ENCODE peak calls at places on chromosomes 4 and X, in eight cellular contexts. One of them, this sample, is unnamed.

GRCh38 chrX:10387011-10387410 is 230.2 kb downstream of the CLCN4 start:
- DNase-seq in mesenchymal stem cell: peak
- DNase-seq in GDM1: no peak
- DNase-seq in NCI-H1092: no peak
- DNase-seq in GM04504: no peak
- DNase-seq in lower lobe of right lung: no peak
- DNase-seq in AML-193: no peak
- DNase-seq in activated CD8-positive, alpha-beta memory T cell treated with anti-CD3 and anti-CD28 coated beads for 48 hours: no peak
- DNase-seq in this sample: no peak

GRCh38 chr4:104345598-104346242 is 149.0 kb downstream of the CXXC4 start:
- DNase-seq in mesenchymal stem cell: no peak
- DNase-seq in GDM1: no peak
- DNase-seq in NCI-H1092: no peak
- DNase-seq in GM04504: no peak
- DNase-seq in lower lobe of right lung: no peak
- DNase-seq in AML-193: no peak
- DNase-seq in activated CD8-positive, alpha-beta memory T cell treated with anti-CD3 and anti-CD28 coated beads for 48 hours: no peak
- DNase-seq in this sample: no peak

GRCh38 chrX:65601530-65602281 is 65.7 kb upstream of the MSN start:
- DNase-seq in mesenchymal stem cell: peak
- DNase-seq in GDM1: peak
- DNase-seq in NCI-H1092: peak
- DNase-seq in GM04504: peak
- DNase-seq in lower lobe of right lung: peak
- DNase-seq in AML-193: peak
- DNase-seq in activated CD8-positive, alpha-beta memory T cell treated with anti-CD3 and anti-CD28 coated beads for 48 hours: no peak
- DNase-seq in this sample: peak

GRCh38 chrX:119407681-119408080 is 8.5 kb downstream of the SLC25A43 start:
- DNase-seq in mesenchymal stem cell: no peak
- DNase-seq in GDM1: no peak
- DNase-seq in NCI-H1092: no peak
- DNase-seq in GM04504: no peak
- DNase-seq in lower lobe of right lung: no peak
- DNase-seq in AML-193: no peak
- DNase-seq in activated CD8-positive, alpha-beta memory T cell treated with anti-CD3 and anti-CD28 coated beads for 48 hours: no peak
- DNase-seq in this sample: no peak

GRCh38 chr4:89800012-89800516 is 36.9 kb downstream of the SNCA start:
- DNase-seq in mesenchymal stem cell: peak
- DNase-seq in GDM1: no peak
- DNase-seq in NCI-H1092: no peak
- DNase-seq in GM04504: no peak
- DNase-seq in lower lobe of right lung: no peak
- DNase-seq in AML-193: no peak
- DNase-seq in activated CD8-positive, alpha-beta memory T cell treated with anti-CD3 and anti-CD28 coated beads for 48 hours: no peak
- DNase-seq in this sample: no peak

GRCh38 chr4:3732076-3733028 is 33.8 kb upstream of the ADRA2C start:
- DNase-seq in mesenchymal stem cell: no peak
- DNase-seq in GDM1: no peak
- DNase-seq in NCI-H1092: no peak
- DNase-seq in GM04504: no peak
- DNase-seq in lower lobe of right lung: no peak
- DNase-seq in AML-193: no peak
- DNase-seq in activated CD8-positive, alpha-beta memory T cell treated with anti-CD3 and anti-CD28 coated beads for 48 hours: no peak
- DNase-seq in this sample: no peak

GRCh38 chr4:48410812-48411211 is 69.5 kb downstream of the SLAIN2 start:
- DNase-seq in mesenchymal stem cell: no peak
- DNase-seq in GDM1: no peak
- DNase-seq in NCI-H1092: no peak
- DNase-seq in GM04504: no peak
- DNase-seq in lower lobe of right lung: no peak
- DNase-seq in AML-193: no peak
- DNase-seq in activated CD8-positive, alpha-beta memory T cell treated with anti-CD3 and anti-CD28 coated beads for 48 hours: no peak
- DNase-seq in this sample: no peak

GRCh38 chr4:110071466-110071865 is 126.9 kb downstream of the ELOVL6 start:
- DNase-seq in mesenchymal stem cell: no peak
- DNase-seq in GDM1: no peak
- DNase-seq in NCI-H1092: no peak
- DNase-seq in GM04504: no peak
- DNase-seq in lower lobe of right lung: peak
- DNase-seq in AML-193: no peak
- DNase-seq in activated CD8-positive, alpha-beta memory T cell treated with anti-CD3 and anti-CD28 coated beads for 48 hours: no peak
- DNase-seq in this sample: no peak

GRCh38 chr4:139749313-139749712 is 83.7 kb downstream of the MGST2 start:
- DNase-seq in mesenchymal stem cell: peak
- DNase-seq in GDM1: no peak
- DNase-seq in NCI-H1092: no peak
- DNase-seq in GM04504: no peak
- DNase-seq in lower lobe of right lung: no peak
- DNase-seq in AML-193: no peak
- DNase-seq in activated CD8-positive, alpha-beta memory T cell treated with anti-CD3 and anti-CD28 coated beads for 48 hours: no peak
- DNase-seq in this sample: no peak

GRCh38 chr4:132195181-132195580 is 953.9 kb upstream of the PCDH10 start:
- DNase-seq in mesenchymal stem cell: peak
- DNase-seq in GDM1: no peak
- DNase-seq in NCI-H1092: no peak
- DNase-seq in GM04504: no peak
- DNase-seq in lower lobe of right lung: no peak
- DNase-seq in AML-193: no peak
- DNase-seq in activated CD8-positive, alpha-beta memory T cell treated with anti-CD3 and anti-CD28 coated beads for 48 hours: no peak
- DNase-seq in this sample: no peak

GRCh38 chrX:136086521-136086920 is 60.8 kb upstream of the FHL1 start:
- DNase-seq in mesenchymal stem cell: peak
- DNase-seq in GDM1: no peak
- DNase-seq in NCI-H1092: no peak
- DNase-seq in GM04504: no peak
- DNase-seq in lower lobe of right lung: no peak
- DNase-seq in AML-193: no peak
- DNase-seq in activated CD8-positive, alpha-beta memory T cell treated with anti-CD3 and anti-CD28 coated beads for 48 hours: no peak
- DNase-seq in this sample: no peak

GRCh38 chr4:48683784-48684666 is 96.1 kb downstream of the FRYL start:
- DNase-seq in mesenchymal stem cell: peak
- DNase-seq in GDM1: no peak
- DNase-seq in NCI-H1092: no peak
- DNase-seq in GM04504: no peak
- DNase-seq in lower lobe of right lung: no peak
- DNase-seq in AML-193: no peak
- DNase-seq in activated CD8-positive, alpha-beta memory T cell treated with anti-CD3 and anti-CD28 coated beads for 48 hours: no peak
- DNase-seq in this sample: no peak

GRCh38 chrX:117990438-117990837 is 126.2 kb downstream of the KLHL13 start:
- DNase-seq in mesenchymal stem cell: no peak
- DNase-seq in GDM1: no peak
- DNase-seq in NCI-H1092: no peak
- DNase-seq in GM04504: no peak
- DNase-seq in lower lobe of right lung: no peak
- DNase-seq in AML-193: no peak
- DNase-seq in activated CD8-positive, alpha-beta memory T cell treated with anti-CD3 and anti-CD28 coated beads for 48 hours: no peak
- DNase-seq in this sample: no peak

GRCh38 chr4:65971686-65972085 is 301.4 kb upstream of the EPHA5 start:
- DNase-seq in mesenchymal stem cell: no peak
- DNase-seq in GDM1: no peak
- DNase-seq in NCI-H1092: no peak
- DNase-seq in GM04504: no peak
- DNase-seq in lower lobe of right lung: no peak
- DNase-seq in AML-193: no peak
- DNase-seq in activated CD8-positive, alpha-beta memory T cell treated with anti-CD3 and anti-CD28 coated beads for 48 hours: no peak
- DNase-seq in this sample: no peak

GRCh38 chr4:40506492-40506891 is 123.2 kb downstream of the RBM47 start:
- DNase-seq in mesenchymal stem cell: no peak
- DNase-seq in GDM1: no peak
- DNase-seq in NCI-H1092: no peak
- DNase-seq in GM04504: no peak
- DNase-seq in lower lobe of right lung: no peak
- DNase-seq in AML-193: no peak
- DNase-seq in activated CD8-positive, alpha-beta memory T cell treated with anti-CD3 and anti-CD28 coated beads for 48 hours: no peak
- DNase-seq in this sample: no peak

GRCh38 chr4:170339522-170339921 is 249.8 kb upstream of the AADAT start:
- DNase-seq in mesenchymal stem cell: no peak
- DNase-seq in GDM1: no peak
- DNase-seq in NCI-H1092: no peak
- DNase-seq in GM04504: no peak
- DNase-seq in lower lobe of right lung: no peak
- DNase-seq in AML-193: no peak
- DNase-seq in activated CD8-positive, alpha-beta memory T cell treated with anti-CD3 and anti-CD28 coated beads for 48 hours: no peak
- DNase-seq in this sample: no peak

GRCh38 chr4:93394488-93395185 is 433.9 kb upstream of the ATOH1 start:
- DNase-seq in mesenchymal stem cell: peak
- DNase-seq in GDM1: no peak
- DNase-seq in NCI-H1092: no peak
- DNase-seq in GM04504: no peak
- DNase-seq in lower lobe of right lung: no peak
- DNase-seq in AML-193: no peak
- DNase-seq in activated CD8-positive, alpha-beta memory T cell treated with anti-CD3 and anti-CD28 coated beads for 48 hours: no peak
- DNase-seq in this sample: no peak

GRCh38 chr4:16116493-16116990 is 32.7 kb upstream of the PROM1 start:
- DNase-seq in mesenchymal stem cell: no peak
- DNase-seq in GDM1: no peak
- DNase-seq in NCI-H1092: peak
- DNase-seq in GM04504: no peak
- DNase-seq in lower lobe of right lung: no peak
- DNase-seq in AML-193: no peak
- DNase-seq in activated CD8-positive, alpha-beta memory T cell treated with anti-CD3 and anti-CD28 coated beads for 48 hours: no peak
- DNase-seq in this sample: no peak